ENCODE peak calls at places on chromosomes 7 and 10, in six cellular contexts. One of them, this sample, is unnamed.

GRCh38 chr7:68321076-68321639 is 1277.1 kb upstream of the AUTS2 start:
- DNase-seq in DND-41: no peak
- DNase-seq in uterus: no peak
- DNase-seq in suprapubic skin: peak; percentile 59
- DNase-seq in heart right ventricle: peak; percentile 67
- DNase-seq in MG63: peak; percentile 34
- DNase-seq in this sample: no peak

GRCh38 chr10:103605359-103606156 is 112.1 kb downstream of the NEURL1 start:
- DNase-seq in uterus: peak; percentile 76
- DNase-seq in heart right ventricle: peak; percentile 66
- DNase-seq in suprapubic skin: peak; percentile 86
- DNase-seq in MG63: peak; percentile 26
- DNase-seq in DND-41: peak; percentile 29
- DNase-seq in this sample: no peak

GRCh38 chr10:45160266-45160665 is 155.1 kb downstream of the OR13A1 start:
- DNase-seq in heart right ventricle: no peak
- DNase-seq in uterus: no peak
- DNase-seq in MG63: peak; percentile 5
- DNase-seq in suprapubic skin: no peak
- DNase-seq in DND-41: no peak
- DNase-seq in this sample: no peak

GRCh38 chr7:108459922-108460551 is 3.8 kb upstream of the NRCAM start:
- DNase-seq in uterus: no peak
- DNase-seq in heart right ventricle: no peak
- DNase-seq in suprapubic skin: no peak
- DNase-seq in MG63: no peak
- DNase-seq in DND-41: no peak
- DNase-seq in this sample: no peak

GRCh38 chr7:64599341-64599740 is 36.5 kb upstream of the ZNF680 start:
- DNase-seq in DND-41: no peak
- DNase-seq in suprapubic skin: no peak
- DNase-seq in MG63: no peak
- DNase-seq in uterus: no peak
- DNase-seq in heart right ventricle: no peak
- DNase-seq in this sample: peak; percentile 58

GRCh38 chr7:128989961-128990360 is 52.2 kb downstream of the IRF5 start:
- DNase-seq in MG63: no peak
- DNase-seq in heart right ventricle: no peak
- DNase-seq in uterus: no peak
- DNase-seq in DND-41: no peak
- DNase-seq in suprapubic skin: no peak
- DNase-seq in this sample: no peak

GRCh38 chr10:3123571-3124411 is 48.8 kb downstream of the PITRM1 start:
- DNase-seq in suprapubic skin: no peak
- DNase-seq in DND-41: no peak
- DNase-seq in heart right ventricle: peak; percentile 68
- DNase-seq in uterus: no peak
- DNase-seq in MG63: no peak
- DNase-seq in this sample: no peak

GRCh38 chr10:71912431-71912830 is 51.8 kb upstream of the CHST3 start:
- DNase-seq in MG63: no peak
- DNase-seq in heart right ventricle: no peak
- DNase-seq in suprapubic skin: no peak
- DNase-seq in DND-41: no peak
- DNase-seq in uterus: no peak
- DNase-seq in this sample: no peak

GRCh38 chr7:83579740-83580139 is 69.2 kb downstream of the SEMA3E start:
- DNase-seq in DND-41: no peak
- DNase-seq in MG63: no peak
- DNase-seq in heart right ventricle: no peak
- DNase-seq in suprapubic skin: no peak
- DNase-seq in uterus: no peak
- DNase-seq in this sample: no peak

GRCh38 chr10:130543787-130544186 is 407.6 kb downstream of the GLRX3 start:
- DNase-seq in uterus: no peak
- DNase-seq in DND-41: no peak
- DNase-seq in suprapubic skin: no peak
- DNase-seq in heart right ventricle: no peak
- DNase-seq in MG63: no peak
- DNase-seq in this sample: no peak

GRCh38 chr10:78780551-78780961 is 288.2 kb upstream of the ZMIZ1 start:
- DNase-seq in uterus: no peak
- DNase-seq in MG63: no peak
- DNase-seq in heart right ventricle: peak; percentile 72
- DNase-seq in DND-41: no peak
- DNase-seq in suprapubic skin: no peak
- DNase-seq in this sample: no peak

GRCh38 chr10:11870461-11870780 is 47.3 kb downstream of the PROSER2 start:
- DNase-seq in DND-41: no peak
- DNase-seq in MG63: no peak
- DNase-seq in heart right ventricle: no peak
- DNase-seq in suprapubic skin: no peak
- DNase-seq in uterus: no peak
- DNase-seq in this sample: no peak
- H3K4me3 ChIP-seq in DND-41: no peak overlapping the region
- H3K4me3 ChIP-seq in MG63: no peak overlapping the region
- H3K4me3 ChIP-seq in heart right ventricle: no peak overlapping the region
- H3K4me3 ChIP-seq in suprapubic skin: peak overlapping the region; percentile 38
- H3K4me3 ChIP-seq in uterus: no peak overlapping the region
- H3K4me3 ChIP-seq in this sample: peak overlapping the region; percentile 22

DNA sequence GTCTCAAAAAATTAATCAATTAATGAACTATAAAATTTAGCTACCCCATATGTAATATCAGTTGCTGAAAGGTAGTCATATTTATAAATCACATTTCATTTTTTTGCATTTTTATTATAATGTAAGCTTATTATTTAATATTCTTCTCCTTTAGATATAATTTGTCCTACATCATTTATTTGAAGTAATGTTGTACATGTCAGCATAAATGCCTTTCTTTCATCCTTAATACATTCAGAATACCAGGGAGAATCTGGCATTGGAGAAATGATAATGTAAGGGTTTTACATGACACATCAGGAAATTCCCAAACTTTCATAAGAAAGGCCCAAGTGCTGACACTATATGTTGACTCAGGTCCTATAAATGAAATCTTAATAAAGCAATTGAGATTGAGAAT is 742.1 kb downstream of the CNTNAP2 start:
- DNase-seq in DND-41: no peak
- DNase-seq in heart right ventricle: no peak
- DNase-seq in suprapubic skin: no peak
- DNase-seq in uterus: no peak
- DNase-seq in MG63: no peak
- DNase-seq in this sample: no peak
- H3K9me3 ChIP-seq in DND-41: no peaks in the 10 kb centered on the region
- H3K9me3 ChIP-seq in heart right ventricle: no peaks in the 10 kb centered on the region
- H3K9me3 ChIP-seq in suprapubic skin: peaks cover 4% of the 10 kb centered on the region
- H3K9me3 ChIP-seq in uterus: no peaks in the 10 kb centered on the region
- H3K9me3 ChIP-seq in MG63: no peaks in the 10 kb centered on the region
- H3K9me3 ChIP-seq in this sample: no peaks in the 10 kb centered on the region

DNA sequence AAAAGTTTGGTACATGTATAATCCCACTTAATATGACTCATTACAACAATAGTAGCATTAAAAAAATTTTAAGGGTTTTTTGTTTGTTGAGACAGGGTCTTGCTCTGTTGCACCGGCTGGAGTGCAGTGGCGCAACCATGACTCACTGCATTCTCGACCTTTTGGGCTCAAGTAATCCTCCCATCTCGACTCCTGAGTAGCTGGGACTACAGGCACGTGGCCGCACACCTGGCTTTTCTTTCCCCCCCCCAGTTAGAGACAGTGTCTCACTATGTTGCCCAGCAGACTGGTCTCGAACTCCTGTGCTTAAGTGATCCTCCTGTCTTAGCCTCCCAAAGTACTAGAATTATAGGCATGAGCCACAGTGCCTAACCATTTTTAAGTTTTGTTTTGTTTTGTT is 40.7 kb downstream of the KMT2C start:
- DNase-seq in DND-41: no peak
- DNase-seq in heart right ventricle: no peak
- DNase-seq in uterus: no peak
- DNase-seq in MG63: no peak
- DNase-seq in suprapubic skin: no peak
- DNase-seq in this sample: no peak
- H3K4me3 ChIP-seq in DND-41: no peak overlapping the region
- H3K4me3 ChIP-seq in heart right ventricle: no peak overlapping the region
- H3K4me3 ChIP-seq in uterus: no peak overlapping the region
- H3K4me3 ChIP-seq in MG63: no peak overlapping the region
- H3K4me3 ChIP-seq in suprapubic skin: no peak overlapping the region
- H3K4me3 ChIP-seq in this sample: no peak overlapping the region

GRCh38 chr7:26580666-26581065 is 283.7 kb downstream of the SKAP2 start:
- DNase-seq in uterus: no peak
- DNase-seq in MG63: no peak
- DNase-seq in suprapubic skin: no peak
- DNase-seq in heart right ventricle: no peak
- DNase-seq in DND-41: no peak
- DNase-seq in this sample: no peak
- H3K9me3 ChIP-seq in uterus: no peaks in the 10 kb centered on the region
- H3K9me3 ChIP-seq in MG63: no peaks in the 10 kb centered on the region
- H3K9me3 ChIP-seq in suprapubic skin: no peaks in the 10 kb centered on the region
- H3K9me3 ChIP-seq in heart right ventricle: no peaks in the 10 kb centered on the region
- H3K9me3 ChIP-seq in DND-41: no peaks in the 10 kb centered on the region
- H3K9me3 ChIP-seq in this sample: no peaks in the 10 kb centered on the region

DNA sequence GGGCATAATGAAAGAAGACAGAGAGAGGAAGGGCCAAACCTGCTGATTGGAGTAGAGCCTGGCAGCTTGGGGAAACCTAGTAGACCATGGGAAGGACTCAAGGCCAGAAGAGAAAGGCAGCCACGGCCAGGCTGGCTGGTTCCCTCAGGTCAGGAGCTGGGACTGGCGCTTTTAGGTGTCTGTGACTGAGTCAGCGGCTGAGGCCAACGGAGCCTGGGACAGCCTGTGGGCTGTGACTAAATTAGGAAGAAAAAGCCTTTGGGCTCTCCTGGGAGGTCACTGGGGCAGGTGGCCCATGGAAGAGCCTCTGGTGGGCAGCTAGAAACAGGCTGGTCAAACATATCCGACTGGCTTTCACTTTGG is 108.9 kb upstream of the PDCD4 start:
- DNase-seq in MG63: no peak
- DNase-seq in uterus: no peak
- DNase-seq in heart right ventricle: peak; percentile 70
- DNase-seq in DND-41: no peak
- DNase-seq in suprapubic skin: no peak
- DNase-seq in this sample: no peak
- H3K4me3 ChIP-seq in MG63: no peak overlapping the region
- H3K4me3 ChIP-seq in uterus: no peak overlapping the region
- H3K4me3 ChIP-seq in heart right ventricle: no peak overlapping the region
- H3K4me3 ChIP-seq in DND-41: no peak overlapping the region
- H3K4me3 ChIP-seq in suprapubic skin: no peak overlapping the region
- H3K4me3 ChIP-seq in this sample: no peak overlapping the region

GRCh38 chr7:44045226-44046014 is 918 bp downstream of the DBNL start:
- DNase-seq in DND-41: no peak
- DNase-seq in uterus: no peak
- DNase-seq in suprapubic skin: no peak
- DNase-seq in MG63: peak; percentile 58
- DNase-seq in heart right ventricle: no peak
- DNase-seq in this sample: peak; percentile 25

GRCh38 chr7:44043902-44044301 is 600 bp upstream of the DBNL start:
- DNase-seq in DND-41: no peak
- DNase-seq in suprapubic skin: no peak
- DNase-seq in heart right ventricle: no peak
- DNase-seq in MG63: no peak
- DNase-seq in uterus: no peak
- DNase-seq in this sample: no peak

GRCh38 chr7:44042221-44042620 is 2.3 kb upstream of the DBNL start:
- DNase-seq in MG63: no peak
- DNase-seq in heart right ventricle: no peak
- DNase-seq in uterus: no peak
- DNase-seq in suprapubic skin: no peak
- DNase-seq in DND-41: no peak
- DNase-seq in this sample: no peak

GRCh38 chr7:44046321-44047061 is 2.0 kb downstream of the DBNL start:
- DNase-seq in MG63: no peak
- DNase-seq in heart right ventricle: no peak
- DNase-seq in uterus: no peak
- DNase-seq in suprapubic skin: no peak
- DNase-seq in DND-41: no peak
- DNase-seq in this sample: no peak

DNA sequence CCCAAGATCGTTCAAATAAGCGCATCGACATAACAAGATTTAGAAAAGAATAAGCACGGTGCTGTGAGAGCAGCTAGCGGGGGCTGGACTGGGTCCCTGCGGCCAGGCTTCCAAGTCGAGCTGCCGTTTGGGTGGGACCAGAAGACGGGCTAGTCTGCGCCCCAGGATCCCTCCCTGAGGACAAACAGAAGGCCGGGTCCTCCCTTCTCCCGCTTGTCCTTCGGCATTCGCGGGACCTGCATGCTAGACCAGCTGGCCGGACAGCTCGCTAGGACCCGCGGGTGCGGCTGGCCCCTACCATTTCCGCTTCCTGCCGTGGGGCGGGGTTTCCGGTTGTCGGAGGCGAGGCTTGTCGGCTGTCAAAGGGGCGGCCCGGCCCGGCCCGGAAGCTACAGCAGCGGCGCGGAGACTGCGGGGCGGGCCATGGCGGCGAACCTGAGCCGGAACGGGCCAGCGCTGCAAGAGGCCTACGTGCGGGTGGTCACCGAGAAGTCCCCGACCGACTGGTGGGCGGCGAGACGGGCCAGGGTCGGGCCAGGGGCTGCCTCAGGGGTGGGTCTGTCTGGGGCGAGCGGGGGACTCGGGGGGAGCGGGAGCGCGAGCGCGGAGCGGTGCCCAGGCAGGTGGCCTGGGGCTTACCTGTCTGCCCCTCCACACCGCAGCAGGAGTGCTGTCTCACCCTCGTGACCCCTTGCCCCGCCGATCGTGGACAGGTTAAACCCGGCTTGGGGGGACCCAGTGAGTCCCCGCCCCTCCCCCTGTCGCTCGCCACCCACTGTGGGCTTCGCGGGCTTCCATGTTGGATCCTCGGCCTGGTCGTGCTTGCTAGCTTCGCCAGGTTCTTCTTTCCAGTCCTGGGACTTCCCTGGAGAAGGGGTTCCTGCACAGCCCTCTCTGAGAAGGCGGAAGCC is at the start of gene DBNL:
- DNase-seq in uterus: peak; percentile 93
- DNase-seq in DND-41: peak; percentile 90
- DNase-seq in heart right ventricle: peak; percentile 96
- DNase-seq in MG63: peak; percentile 95
- DNase-seq in suprapubic skin: peak; percentile 97
- DNase-seq in this sample: peak; percentile 97
- H3K9me3 ChIP-seq in uterus: no peaks in the 10 kb centered on the region
- H3K9me3 ChIP-seq in DND-41: no peaks in the 10 kb centered on the region
- H3K9me3 ChIP-seq in heart right ventricle: no peaks in the 10 kb centered on the region
- H3K9me3 ChIP-seq in MG63: no peaks in the 10 kb centered on the region
- H3K9me3 ChIP-seq in suprapubic skin: no peaks in the 10 kb centered on the region
- H3K9me3 ChIP-seq in this sample: no peaks in the 10 kb centered on the region

DNA sequence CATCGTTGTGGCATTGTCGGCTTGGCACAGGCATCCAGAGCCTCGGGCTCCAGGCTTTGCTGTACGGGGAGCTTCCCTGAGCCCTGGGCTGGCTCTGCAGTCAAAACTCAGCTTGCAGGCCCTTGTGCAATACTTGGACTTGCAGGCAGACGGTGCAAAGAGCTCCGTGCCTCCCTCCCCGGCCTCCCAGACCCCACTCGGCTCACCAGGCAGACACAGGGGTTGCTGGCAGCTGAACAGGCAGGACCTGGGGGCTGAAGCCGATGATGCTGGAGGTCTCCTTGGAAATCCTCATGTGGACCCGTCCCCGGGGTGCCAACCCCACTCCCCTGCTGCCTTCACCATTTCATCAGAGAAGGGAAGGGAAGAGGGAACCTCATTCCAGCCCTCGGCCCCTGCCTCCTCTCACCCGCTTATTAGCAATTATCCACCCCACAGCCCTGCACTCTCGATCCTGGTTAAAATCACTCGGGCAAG is 59.6 kb upstream of the GNA12 start:
- DNase-seq in uterus: no peak
- DNase-seq in suprapubic skin: no peak
- DNase-seq in heart right ventricle: no peak
- DNase-seq in MG63: no peak
- DNase-seq in DND-41: no peak
- DNase-seq in this sample: no peak
- H3K4me3 ChIP-seq in uterus: no peak overlapping the region
- H3K4me3 ChIP-seq in suprapubic skin: no peak overlapping the region
- H3K4me3 ChIP-seq in heart right ventricle: no peak overlapping the region
- H3K4me3 ChIP-seq in MG63: no peak overlapping the region
- H3K4me3 ChIP-seq in DND-41: no peak overlapping the region
- H3K4me3 ChIP-seq in this sample: no peak overlapping the region